ENCODE peak calls at places on chromosome 18, in seven cellular contexts. O is activated T-cell treated with anti-CD3 and anti-CD28 coated beads, Interleukin-2, amount 50 U/mL, for 24 hours; M is SW480; V is Calu3; N is tibial artery; J is AG10803; D is activated CD8-positive, alpha-beta T cell treated with anti-CD3 and anti-CD28 coated beads for 36 hours. S is an unnamed sample.

GRCh38 chr18:22412502-22412901 is 5.2 kb downstream of the CTAGE1 start:
- DNase-seq in J (peak), N (no peak), D (no peak), M (no peak), O (no peak), V (no peak), S (no peak)

GRCh38 chr18:80009661-80010550 is 21.5 kb upstream of the TXNL4A start:
- DNase-seq in N (peak), O (no peak), M (no peak), V (no peak), J (peak), D (no peak), S (peak)

GRCh38 chr18:36634573-36635216 is 194.1 kb downstream of the TPGS2 start:
- DNase-seq in N (no peak), J (no peak), O (no peak), D (no peak), V (no peak), M (no peak), S (no peak)

GRCh38 chr18:50151876-50152275 is 43.1 kb downstream of the MYO5B start:
- DNase-seq in N (no peak), D (no peak), V (no peak), J (no peak), M (no peak), O (no peak), S (no peak)

GRCh38 chr18:65749881-65750280 is 931 bp upstream of the CDH7 start:
- DNase-seq in V (no peak), D (no peak), J (no peak), N (no peak), M (no peak), O (no peak), S (no peak)

GRCh38 chr18:69217271-69217670 is 183.4 kb upstream of the DOK6 start:
- DNase-seq in M (no peak), N (no peak), J (no peak), V (no peak), D (no peak), O (no peak), S (no peak)

GRCh38 chr18:59846814-59847490 is 52.8 kb upstream of the PMAIP1 start:
- DNase-seq in J (peak), D (peak), O (peak), V (peak), M (no peak), N (no peak), S (no peak)

GRCh38 chr18:34651586-34652369 is 58.3 kb upstream of the DTNA start:
- DNase-seq in D (no peak), J (no peak), N (no peak), V (no peak), M (no peak), O (no peak), S (no peak)

GRCh38 chr18:58321986-58322385 is 278.0 kb downstream of the NEDD4L start:
- DNase-seq in J (peak), V (peak), N (peak), M (peak), O (no peak), D (peak), S (peak)

GRCh38 chr18:22311301-22311700 is 106.4 kb downstream of the CTAGE1 start:
- DNase-seq in J (peak), M (no peak), D (no peak), V (no peak), O (no peak), N (no peak), S (no peak)

GRCh38 chr18:13437034-13437433 is 218.5 kb downstream of the LDLRAD4 start:
- DNase-seq in N (peak), J (no peak), O (peak), V (no peak), M (no peak), D (peak), S (no peak)

GRCh38 chr18:50895350-50896045 is 16.6 kb downstream of the ME2 start:
- DNase-seq in O (no peak), D (no peak), N (no peak), M (no peak), J (no peak), V (no peak), S (no peak)

GRCh38 chr18:13500227-13500865 is 226.0 kb downstream of the FAM210A start:
- DNase-seq in M (peak), O (no peak), D (peak), V (no peak), N (peak), J (peak), S (peak)

GRCh38 chr18:70418551-70419311 is 129.9 kb downstream of the SOCS6 start:
- DNase-seq in J (no peak), M (no peak), O (no peak), N (no peak), V (no peak), D (peak), S (no peak)

GRCh38 chr18:50356036-50356945 is 18.6 kb upstream of the SKA1 start:
- DNase-seq in J (peak), D (peak), N (no peak), O (no peak), M (peak), V (peak), S (no peak)

GRCh38 chr18:59996370-59996966 is 96.7 kb downstream of the PMAIP1 start:
- DNase-seq in M (peak), D (peak), J (peak), N (no peak), V (peak), O (no peak), S (no peak)

GRCh38 chr18:48152549-48152948 is 222.1 kb upstream of the SMAD2 start:
- DNase-seq in D (no peak), J (peak), V (no peak), O (no peak), N (no peak), M (no peak), S (no peak)

GRCh38 chr18:55779711-55780590 is 192.0 kb upstream of the TCF4 start:
- DNase-seq in J (peak), V (no peak), D (peak), O (no peak), M (no peak), N (no peak), S (no peak)

GRCh38 chr18:36460854-36461253 is 163.3 kb downstream of the FHOD3 start:
- DNase-seq in D (no peak), N (no peak), J (no peak), O (no peak), M (no peak), V (no peak), S (no peak)

GRCh38 chr18:5058768-5059539 is 138.1 kb downstream of the AKAIN1 start:
- DNase-seq in O (peak), J (no peak), M (no peak), N (no peak), V (no peak), D (peak), S (no peak)

GRCh38 chr18:47574966-47575365 is 323.5 kb upstream of the SKOR2 start:
- DNase-seq in O (no peak), M (no peak), J (no peak), N (no peak), V (no peak), D (no peak), S (no peak)

GRCh38 chr18:40234217-40234616 is 1720.8 kb upstream of the PIK3C3 start:
- DNase-seq in J (no peak), O (no peak), N (no peak), D (no peak), V (no peak), M (no peak), S (no peak)

GRCh38 chr18:76943542-76944339 is 121.4 kb downstream of the ZNF236 start:
- DNase-seq in M (no peak), D (no peak), N (no peak), J (peak), V (no peak), O (no peak), S (no peak)

GRCh38 chr18:70296289-70296688 is 7.4 kb downstream of the SOCS6 start:
- DNase-seq in J (no peak), V (peak), M (no peak), O (no peak), D (no peak), N (no peak), S (no peak)

GRCh38 chr18:63844254-63844653 is 43.3 kb upstream of the SERPINB2 start:
- DNase-seq in D (no peak), N (no peak), O (no peak), V (peak), J (peak), M (peak), S (peak)

GRCh38 chr18:61569176-61569892 is 236.1 kb downstream of the CDH20 start:
- DNase-seq in O (no peak), M (peak), N (peak), D (peak), V (peak), J (peak), S (no peak)

GRCh38 chr18:7921938-7922587 is 354.9 kb downstream of the PTPRM start:
- DNase-seq in V (peak), J (peak), D (no peak), N (no peak), O (no peak), M (no peak), S (no peak)

GRCh38 chr18:10290244-10291240 is 163.9 kb upstream of the APCDD1 start:
- DNase-seq in N (no peak), M (no peak), O (no peak), D (no peak), V (no peak), J (peak), S (no peak)

GRCh38 chr18:58117685-58118403 is 73.8 kb downstream of the NEDD4L start:
- DNase-seq in D (no peak), V (peak), N (no peak), M (peak), J (peak), O (no peak), S (no peak)

GRCh38 chr18:23369231-23369630 is 83.9 kb upstream of the RIOK3 start:
- DNase-seq in J (no peak), V (no peak), M (no peak), D (no peak), N (no peak), O (no peak), S (no peak)

GRCh38 chr18:76658627-76659026 is 163.6 kb upstream of the ZNF516 start:
- DNase-seq in N (no peak), O (peak), M (peak), D (peak), V (no peak), J (no peak), S (no peak)

GRCh38 chr18:46946656-46947282 is 29.4 kb downstream of the KATNAL2 start:
- DNase-seq in V (peak), J (peak), D (peak), O (peak), N (peak), M (no peak), S (no peak)